ENCODE peak calls at places on chromosomes 12 and 14, in seven cellular contexts. B, F, V, X, I, U and E are unnamed samples.

GRCh38 chr14:92702441-92702918 is 45.9 kb downstream of the LGMN start:
- DNase-seq in B (no peak), F (no peak), V (no peak), X (no peak), I (no peak), U (no peak), E (no peak)

GRCh38 chr14:50018236-50019210 is 97.8 kb downstream of the VCPKMT start:
- DNase-seq in B (no peak), F (no peak), V (no peak), X (no peak), I (peak; percentile 74), U (no peak), E (peak; percentile 66)

GRCh38 chr14:85852900-85853299 is 323.0 kb downstream of the FLRT2 start:
- DNase-seq in B (no peak), F (no peak), V (no peak), X (no peak), I (no peak), U (no peak), E (no peak)

GRCh38 chr12:95622879-95623278 is 71.6 kb upstream of the USP44 start:
- DNase-seq in B (no peak), F (no peak), V (no peak), X (no peak), I (no peak), U (no peak), E (no peak)

GRCh38 chr12:48567731-48568130 is 2.1 kb downstream of the LALBA start:
- DNase-seq in B (no peak), F (no peak), V (no peak), X (no peak), I (no peak), U (no peak), E (no peak)

GRCh38 chr12:6724409-6724797 is 557 bp downstream of the COPS7A start:
- DNase-seq in B (peak; percentile 16), F (peak; percentile 19), V (no peak), X (no peak), I (no peak), U (no peak), E (peak; percentile 8)

GRCh38 chr14:82091097-82091496 is 557.4 kb upstream of the SEL1L start:
- DNase-seq in B (no peak), F (no peak), V (no peak), X (no peak), I (no peak), U (no peak), E (no peak)

GRCh38 chr12:14618990-14619389 is 51.3 kb upstream of the PLBD1 start:
- DNase-seq in B (no peak), F (no peak), V (no peak), X (no peak), I (no peak), U (no peak), E (no peak)

GRCh38 chr12:67070307-67070600 is 198.9 kb upstream of the CAND1 start:
- DNase-seq in B (no peak), F (no peak), V (no peak), X (no peak), I (no peak), U (no peak), E (no peak)

GRCh38 chr12:124039276-124039675 is 66.3 kb downstream of the ZNF664 start:
- DNase-seq in B (no peak), F (no peak), V (no peak), X (no peak), I (no peak), U (no peak), E (no peak)

GRCh38 chr14:104805326-104805678 is 4.4 kb downstream of the ZBTB42 start:
- DNase-seq in B (no peak), F (no peak), V (no peak), X (no peak), I (no peak), U (no peak), E (no peak)

GRCh38 chr12:93323625-93324165 is 54.0 kb upstream of the NUDT4 start:
- DNase-seq in B (no peak), F (no peak), V (no peak), X (no peak), I (no peak), U (no peak), E (no peak)

GRCh38 chr14:35750202-35750904 is 58.7 kb downstream of the RALGAPA1 start:
- DNase-seq in B (no peak), F (no peak), V (no peak), X (no peak), I (no peak), U (no peak), E (no peak)

GRCh38 chr12:19185262-19185929 is 55.9 kb downstream of the PLEKHA5 start:
- DNase-seq in B (no peak), F (no peak), V (no peak), X (no peak), I (no peak), U (no peak), E (no peak)

GRCh38 chr12:127773520-127773919 is 493.4 kb upstream of the TMEM132C start:
- DNase-seq in B (no peak), F (peak; percentile 10), V (no peak), X (peak; percentile 61), I (no peak), U (no peak), E (no peak)

GRCh38 chr14:34172477-34173368 is 221.8 kb upstream of the EGLN3 start:
- DNase-seq in B (no peak), F (no peak), V (no peak), X (no peak), I (no peak), U (no peak), E (peak; percentile 47)

GRCh38 chr12:11576104-11576503 is 73.4 kb upstream of the ETV6 start:
- DNase-seq in B (no peak), F (no peak), V (no peak), X (no peak), I (no peak), U (no peak), E (no peak)

GRCh38 chr14:56147980-56148901 is 30.0 kb downstream of the PELI2 start:
- DNase-seq in B (no peak), F (no peak), V (no peak), X (no peak), I (no peak), U (no peak), E (no peak)

GRCh38 chr12:51192284-51192671 is 19.3 kb upstream of the TFCP2 start:
- DNase-seq in B (no peak), F (no peak), V (no peak), X (no peak), I (no peak), U (no peak), E (no peak)

GRCh38 chr14:75840911-75841310 is 140.9 kb downstream of the TGFB3 start:
- DNase-seq in B (no peak), F (no peak), V (no peak), X (no peak), I (no peak), U (no peak), E (no peak)

GRCh38 chr12:109458771-109459208 is 18.3 kb downstream of the KCTD10 start:
- DNase-seq in B (no peak), F (peak; percentile 45), V (no peak), X (no peak), I (no peak), U (no peak), E (no peak)

GRCh38 chr12:84599539-84599938 is 313.1 kb downstream of the SLC6A15 start:
- DNase-seq in B (no peak), F (no peak), V (no peak), X (no peak), I (no peak), U (no peak), E (no peak)

GRCh38 chr12:10235761-10236631 is 23.3 kb downstream of the GABARAPL1 start:
- DNase-seq in B (no peak), F (no peak), V (no peak), X (no peak), I (no peak), U (no peak), E (no peak)

GRCh38 chr14:60796434-60796833 is 61.9 kb downstream of the MNAT1 start:
- DNase-seq in B (no peak), F (no peak), V (no peak), X (no peak), I (no peak), U (no peak), E (no peak)

GRCh38 chr14:104969741-104970230 is 8.4 kb downstream of the AHNAK2 start:
- DNase-seq in B (no peak), F (no peak), V (no peak), X (no peak), I (peak; percentile 46), U (no peak), E (no peak)